ENCODE peak calls at places on chromosome 2, in nine cellular contexts. One of them, this sample, is unnamed.

GRCh38 chr2:203535078-203535783 is at the start of gene RAPH1:
- DNase-seq in iPS-NIHi11: peak; percentile 96
- DNase-seq in NCI-H2029: peak; percentile 69
- DNase-seq in naive thymus-derived CD8-positive, alpha-beta T cell: peak; percentile 46
- DNase-seq in H7: peak; percentile 94
- DNase-seq in colonic mucosa: peak; percentile 87
- DNase-seq in NCI-H510A treated with DMSO at 0.1 percent for 48 hours: peak; percentile 86
- DNase-seq in A172: peak; percentile 74
- DNase-seq in activated CD4-positive, alpha-beta T cell treated with anti-CD3 and anti-CD28 coated beads for 48 hours: peak; percentile 79
- DNase-seq in this sample: peak; percentile 79

GRCh38 chr2:239197146-239197545 is 203.7 kb downstream of the HDAC4 start:
- DNase-seq in naive thymus-derived CD8-positive, alpha-beta T cell: no peak
- DNase-seq in H7: no peak
- DNase-seq in NCI-H510A treated with DMSO at 0.1 percent for 48 hours: no peak
- DNase-seq in iPS-NIHi11: no peak
- DNase-seq in NCI-H2029: no peak
- DNase-seq in A172: no peak
- DNase-seq in activated CD4-positive, alpha-beta T cell treated with anti-CD3 and anti-CD28 coated beads for 48 hours: no peak
- DNase-seq in colonic mucosa: no peak
- DNase-seq in this sample: no peak

GRCh38 chr2:233256048-233256447 is 4.6 kb downstream of the ATG16L1 start:
- DNase-seq in A172: no peak
- DNase-seq in NCI-H510A treated with DMSO at 0.1 percent for 48 hours: no peak
- DNase-seq in iPS-NIHi11: no peak
- DNase-seq in H7: no peak
- DNase-seq in colonic mucosa: no peak
- DNase-seq in NCI-H2029: no peak
- DNase-seq in naive thymus-derived CD8-positive, alpha-beta T cell: no peak
- DNase-seq in activated CD4-positive, alpha-beta T cell treated with anti-CD3 and anti-CD28 coated beads for 48 hours: no peak
- DNase-seq in this sample: no peak

GRCh38 chr2:105409717-105410116 is 10.9 kb upstream of the FHL2 start:
- DNase-seq in NCI-H510A treated with DMSO at 0.1 percent for 48 hours: no peak
- DNase-seq in naive thymus-derived CD8-positive, alpha-beta T cell: no peak
- DNase-seq in H7: no peak
- DNase-seq in iPS-NIHi11: no peak
- DNase-seq in activated CD4-positive, alpha-beta T cell treated with anti-CD3 and anti-CD28 coated beads for 48 hours: no peak
- DNase-seq in colonic mucosa: no peak
- DNase-seq in NCI-H2029: no peak
- DNase-seq in A172: peak; percentile 91
- DNase-seq in this sample: peak; percentile 96

GRCh38 chr2:203450571-203450970 is 84.5 kb downstream of the RAPH1 start:
- DNase-seq in iPS-NIHi11: no peak
- DNase-seq in H7: no peak
- DNase-seq in A172: no peak
- DNase-seq in NCI-H2029: no peak
- DNase-seq in NCI-H510A treated with DMSO at 0.1 percent for 48 hours: no peak
- DNase-seq in activated CD4-positive, alpha-beta T cell treated with anti-CD3 and anti-CD28 coated beads for 48 hours: no peak
- DNase-seq in naive thymus-derived CD8-positive, alpha-beta T cell: no peak
- DNase-seq in colonic mucosa: peak; percentile 55
- DNase-seq in this sample: no peak

GRCh38 chr2:136375017-136375901 is 257.3 kb upstream of the CXCR4 start:
- DNase-seq in A172: no peak
- DNase-seq in colonic mucosa: no peak
- DNase-seq in NCI-H510A treated with DMSO at 0.1 percent for 48 hours: no peak
- DNase-seq in naive thymus-derived CD8-positive, alpha-beta T cell: no peak
- DNase-seq in activated CD4-positive, alpha-beta T cell treated with anti-CD3 and anti-CD28 coated beads for 48 hours: no peak
- DNase-seq in iPS-NIHi11: no peak
- DNase-seq in NCI-H2029: no peak
- DNase-seq in H7: no peak
- DNase-seq in this sample: no peak

GRCh38 chr2:112836695-112837117 is at the start of gene IL1B:
- DNase-seq in activated CD4-positive, alpha-beta T cell treated with anti-CD3 and anti-CD28 coated beads for 48 hours: no peak
- DNase-seq in iPS-NIHi11: no peak
- DNase-seq in A172: peak; percentile 60
- DNase-seq in colonic mucosa: no peak
- DNase-seq in NCI-H2029: no peak
- DNase-seq in H7: no peak
- DNase-seq in NCI-H510A treated with DMSO at 0.1 percent for 48 hours: no peak
- DNase-seq in naive thymus-derived CD8-positive, alpha-beta T cell: no peak
- DNase-seq in this sample: peak; percentile 36

GRCh38 chr2:20419752-20420151 is 27.1 kb upstream of the RHOB start:
- DNase-seq in naive thymus-derived CD8-positive, alpha-beta T cell: no peak
- DNase-seq in H7: no peak
- DNase-seq in iPS-NIHi11: no peak
- DNase-seq in activated CD4-positive, alpha-beta T cell treated with anti-CD3 and anti-CD28 coated beads for 48 hours: no peak
- DNase-seq in NCI-H2029: no peak
- DNase-seq in NCI-H510A treated with DMSO at 0.1 percent for 48 hours: no peak
- DNase-seq in A172: no peak
- DNase-seq in colonic mucosa: no peak
- DNase-seq in this sample: no peak

GRCh38 chr2:169822036-169822435 is 2.7 kb downstream of the METTL5 start:
- DNase-seq in A172: no peak
- DNase-seq in activated CD4-positive, alpha-beta T cell treated with anti-CD3 and anti-CD28 coated beads for 48 hours: no peak
- DNase-seq in colonic mucosa: no peak
- DNase-seq in iPS-NIHi11: no peak
- DNase-seq in NCI-H2029: no peak
- DNase-seq in H7: no peak
- DNase-seq in NCI-H510A treated with DMSO at 0.1 percent for 48 hours: no peak
- DNase-seq in naive thymus-derived CD8-positive, alpha-beta T cell: no peak
- DNase-seq in this sample: no peak

GRCh38 chr2:177106212-177106611 is 106.4 kb upstream of the HNRNPA3 start:
- DNase-seq in H7: peak; percentile 42
- DNase-seq in NCI-H510A treated with DMSO at 0.1 percent for 48 hours: no peak
- DNase-seq in A172: no peak
- DNase-seq in activated CD4-positive, alpha-beta T cell treated with anti-CD3 and anti-CD28 coated beads for 48 hours: no peak
- DNase-seq in naive thymus-derived CD8-positive, alpha-beta T cell: no peak
- DNase-seq in colonic mucosa: no peak
- DNase-seq in iPS-NIHi11: peak; percentile 43
- DNase-seq in NCI-H2029: no peak
- DNase-seq in this sample: no peak

GRCh38 chr2:171735991-171736710 is 48.9 kb downstream of the DYNC1I2 start:
- DNase-seq in naive thymus-derived CD8-positive, alpha-beta T cell: no peak
- DNase-seq in NCI-H510A treated with DMSO at 0.1 percent for 48 hours: no peak
- DNase-seq in activated CD4-positive, alpha-beta T cell treated with anti-CD3 and anti-CD28 coated beads for 48 hours: no peak
- DNase-seq in colonic mucosa: no peak
- DNase-seq in iPS-NIHi11: no peak
- DNase-seq in A172: no peak
- DNase-seq in H7: no peak
- DNase-seq in NCI-H2029: no peak
- DNase-seq in this sample: peak; percentile 28

GRCh38 chr2:67871696-67872320 is 191.0 kb downstream of the C1D start:
- DNase-seq in A172: peak; percentile 98
- DNase-seq in activated CD4-positive, alpha-beta T cell treated with anti-CD3 and anti-CD28 coated beads for 48 hours: no peak
- DNase-seq in NCI-H510A treated with DMSO at 0.1 percent for 48 hours: no peak
- DNase-seq in NCI-H2029: no peak
- DNase-seq in iPS-NIHi11: no peak
- DNase-seq in H7: no peak
- DNase-seq in naive thymus-derived CD8-positive, alpha-beta T cell: no peak
- DNase-seq in colonic mucosa: no peak
- DNase-seq in this sample: peak; percentile 78

GRCh38 chr2:75320893-75321292 is 121.6 kb upstream of the TACR1 start:
- DNase-seq in NCI-H2029: no peak
- DNase-seq in activated CD4-positive, alpha-beta T cell treated with anti-CD3 and anti-CD28 coated beads for 48 hours: no peak
- DNase-seq in H7: no peak
- DNase-seq in colonic mucosa: no peak
- DNase-seq in iPS-NIHi11: no peak
- DNase-seq in A172: peak; percentile 34
- DNase-seq in NCI-H510A treated with DMSO at 0.1 percent for 48 hours: no peak
- DNase-seq in naive thymus-derived CD8-positive, alpha-beta T cell: no peak
- DNase-seq in this sample: no peak

GRCh38 chr2:20623741-20624155 is 27.1 kb downstream of the HS1BP3 start:
- DNase-seq in H7: no peak
- DNase-seq in A172: no peak
- DNase-seq in NCI-H510A treated with DMSO at 0.1 percent for 48 hours: no peak
- DNase-seq in naive thymus-derived CD8-positive, alpha-beta T cell: no peak
- DNase-seq in colonic mucosa: no peak
- DNase-seq in NCI-H2029: no peak
- DNase-seq in activated CD4-positive, alpha-beta T cell treated with anti-CD3 and anti-CD28 coated beads for 48 hours: no peak
- DNase-seq in iPS-NIHi11: no peak
- DNase-seq in this sample: no peak

GRCh38 chr2:14420851-14421250 is 211.7 kb upstream of the LRATD1 start:
- DNase-seq in NCI-H2029: no peak
- DNase-seq in colonic mucosa: no peak
- DNase-seq in H7: no peak
- DNase-seq in iPS-NIHi11: no peak
- DNase-seq in A172: peak; percentile 41
- DNase-seq in activated CD4-positive, alpha-beta T cell treated with anti-CD3 and anti-CD28 coated beads for 48 hours: no peak
- DNase-seq in naive thymus-derived CD8-positive, alpha-beta T cell: no peak
- DNase-seq in NCI-H510A treated with DMSO at 0.1 percent for 48 hours: no peak
- DNase-seq in this sample: peak; percentile 68

GRCh38 chr2:233479616-233480489 is 86.7 kb downstream of the USP40 start:
- DNase-seq in iPS-NIHi11: peak; percentile 2
- DNase-seq in colonic mucosa: no peak
- DNase-seq in naive thymus-derived CD8-positive, alpha-beta T cell: no peak
- DNase-seq in NCI-H510A treated with DMSO at 0.1 percent for 48 hours: no peak
- DNase-seq in activated CD4-positive, alpha-beta T cell treated with anti-CD3 and anti-CD28 coated beads for 48 hours: no peak
- DNase-seq in A172: no peak
- DNase-seq in H7: peak; percentile 61
- DNase-seq in NCI-H2029: no peak
- DNase-seq in this sample: no peak

GRCh38 chr2:19574788-19575260 is 216.4 kb upstream of the OSR1 start:
- DNase-seq in naive thymus-derived CD8-positive, alpha-beta T cell: no peak
- DNase-seq in NCI-H510A treated with DMSO at 0.1 percent for 48 hours: peak; percentile 54
- DNase-seq in iPS-NIHi11: no peak
- DNase-seq in colonic mucosa: peak; percentile 50
- DNase-seq in NCI-H2029: peak; percentile 23
- DNase-seq in A172: peak; percentile 90
- DNase-seq in H7: peak; percentile 5
- DNase-seq in activated CD4-positive, alpha-beta T cell treated with anti-CD3 and anti-CD28 coated beads for 48 hours: no peak
- DNase-seq in this sample: peak; percentile 67

GRCh38 chr2:88636026-88636425 is 8.8 kb upstream of the EIF2AK3 start:
- DNase-seq in iPS-NIHi11: no peak
- DNase-seq in NCI-H510A treated with DMSO at 0.1 percent for 48 hours: no peak
- DNase-seq in H7: no peak
- DNase-seq in NCI-H2029: no peak
- DNase-seq in colonic mucosa: no peak
- DNase-seq in naive thymus-derived CD8-positive, alpha-beta T cell: no peak
- DNase-seq in activated CD4-positive, alpha-beta T cell treated with anti-CD3 and anti-CD28 coated beads for 48 hours: no peak
- DNase-seq in A172: no peak
- DNase-seq in this sample: no peak

GRCh38 chr2:166230024-166230723 is 102.4 kb upstream of the SCN1A start:
- DNase-seq in A172: no peak
- DNase-seq in colonic mucosa: no peak
- DNase-seq in naive thymus-derived CD8-positive, alpha-beta T cell: no peak
- DNase-seq in H7: no peak
- DNase-seq in iPS-NIHi11: no peak
- DNase-seq in NCI-H2029: no peak
- DNase-seq in NCI-H510A treated with DMSO at 0.1 percent for 48 hours: no peak
- DNase-seq in activated CD4-positive, alpha-beta T cell treated with anti-CD3 and anti-CD28 coated beads for 48 hours: no peak
- DNase-seq in this sample: peak; percentile 18

GRCh38 chr2:236354056-236354940 is 90.1 kb upstream of the ASB18 start:
- DNase-seq in A172: no peak
- DNase-seq in colonic mucosa: no peak
- DNase-seq in NCI-H510A treated with DMSO at 0.1 percent for 48 hours: no peak
- DNase-seq in iPS-NIHi11: no peak
- DNase-seq in naive thymus-derived CD8-positive, alpha-beta T cell: no peak
- DNase-seq in activated CD4-positive, alpha-beta T cell treated with anti-CD3 and anti-CD28 coated beads for 48 hours: no peak
- DNase-seq in H7: no peak
- DNase-seq in NCI-H2029: no peak
- DNase-seq in this sample: no peak

GRCh38 chr2:50785781-50786180 is 246.2 kb downstream of the NRXN1 start:
- DNase-seq in iPS-NIHi11: no peak
- DNase-seq in A172: no peak
- DNase-seq in NCI-H510A treated with DMSO at 0.1 percent for 48 hours: no peak
- DNase-seq in naive thymus-derived CD8-positive, alpha-beta T cell: no peak
- DNase-seq in activated CD4-positive, alpha-beta T cell treated with anti-CD3 and anti-CD28 coated beads for 48 hours: no peak
- DNase-seq in H7: no peak
- DNase-seq in colonic mucosa: no peak
- DNase-seq in NCI-H2029: no peak
- DNase-seq in this sample: no peak

GRCh38 chr2:128318776-128319456 is at the start of gene HS6ST1:
- DNase-seq in activated CD4-positive, alpha-beta T cell treated with anti-CD3 and anti-CD28 coated beads for 48 hours: peak; percentile 90
- DNase-seq in colonic mucosa: peak; percentile 88
- DNase-seq in naive thymus-derived CD8-positive, alpha-beta T cell: peak; percentile 87
- DNase-seq in NCI-H2029: peak; percentile 68
- DNase-seq in H7: peak; percentile 98
- DNase-seq in A172: peak; percentile 36
- DNase-seq in NCI-H510A treated with DMSO at 0.1 percent for 48 hours: peak; percentile 57
- DNase-seq in iPS-NIHi11: peak; percentile 93
- DNase-seq in this sample: peak; percentile 68

GRCh38 chr2:171330155-171330956 is 103.4 kb downstream of the METTL8 start:
- DNase-seq in NCI-H510A treated with DMSO at 0.1 percent for 48 hours: no peak
- DNase-seq in A172: no peak
- DNase-seq in H7: no peak
- DNase-seq in activated CD4-positive, alpha-beta T cell treated with anti-CD3 and anti-CD28 coated beads for 48 hours: no peak
- DNase-seq in iPS-NIHi11: no peak
- DNase-seq in colonic mucosa: no peak
- DNase-seq in naive thymus-derived CD8-positive, alpha-beta T cell: no peak
- DNase-seq in NCI-H2029: no peak
- DNase-seq in this sample: no peak

GRCh38 chr2:136233315-136233714 is 115.4 kb upstream of the CXCR4 start:
- DNase-seq in activated CD4-positive, alpha-beta T cell treated with anti-CD3 and anti-CD28 coated beads for 48 hours: no peak
- DNase-seq in NCI-H510A treated with DMSO at 0.1 percent for 48 hours: no peak
- DNase-seq in colonic mucosa: no peak
- DNase-seq in NCI-H2029: no peak
- DNase-seq in iPS-NIHi11: no peak
- DNase-seq in naive thymus-derived CD8-positive, alpha-beta T cell: no peak
- DNase-seq in H7: no peak
- DNase-seq in A172: no peak
- DNase-seq in this sample: no peak

GRCh38 chr2:102615620-102616436 is 3.5 kb upstream of the SLC9A2 start:
- DNase-seq in colonic mucosa: no peak
- DNase-seq in naive thymus-derived CD8-positive, alpha-beta T cell: peak; percentile 2
- DNase-seq in activated CD4-positive, alpha-beta T cell treated with anti-CD3 and anti-CD28 coated beads for 48 hours: peak; percentile 69
- DNase-seq in NCI-H510A treated with DMSO at 0.1 percent for 48 hours: peak; percentile 71
- DNase-seq in A172: peak; percentile 50
- DNase-seq in NCI-H2029: peak; percentile 49
- DNase-seq in iPS-NIHi11: peak; percentile 80
- DNase-seq in H7: peak; percentile 62
- DNase-seq in this sample: peak; percentile 25

GRCh38 chr2:226508683-226509082 is 290.9 kb downstream of the IRS1 start:
- DNase-seq in NCI-H510A treated with DMSO at 0.1 percent for 48 hours: no peak
- DNase-seq in activated CD4-positive, alpha-beta T cell treated with anti-CD3 and anti-CD28 coated beads for 48 hours: no peak
- DNase-seq in iPS-NIHi11: no peak
- DNase-seq in H7: no peak
- DNase-seq in naive thymus-derived CD8-positive, alpha-beta T cell: no peak
- DNase-seq in colonic mucosa: no peak
- DNase-seq in NCI-H2029: no peak
- DNase-seq in A172: no peak
- DNase-seq in this sample: peak; percentile 58

GRCh38 chr2:109453596-109453995 is 160.2 kb downstream of the SEPTIN10 start:
- DNase-seq in colonic mucosa: no peak
- DNase-seq in A172: no peak
- DNase-seq in NCI-H2029: no peak
- DNase-seq in iPS-NIHi11: no peak
- DNase-seq in H7: no peak
- DNase-seq in naive thymus-derived CD8-positive, alpha-beta T cell: no peak
- DNase-seq in NCI-H510A treated with DMSO at 0.1 percent for 48 hours: no peak
- DNase-seq in activated CD4-positive, alpha-beta T cell treated with anti-CD3 and anti-CD28 coated beads for 48 hours: no peak
- DNase-seq in this sample: no peak

GRCh38 chr2:132943829-132944228 is 273.8 kb upstream of the LYPD1 start:
- DNase-seq in naive thymus-derived CD8-positive, alpha-beta T cell: no peak
- DNase-seq in activated CD4-positive, alpha-beta T cell treated with anti-CD3 and anti-CD28 coated beads for 48 hours: no peak
- DNase-seq in iPS-NIHi11: no peak
- DNase-seq in A172: no peak
- DNase-seq in colonic mucosa: no peak
- DNase-seq in NCI-H510A treated with DMSO at 0.1 percent for 48 hours: peak; percentile 48
- DNase-seq in H7: no peak
- DNase-seq in NCI-H2029: peak; percentile 24
- DNase-seq in this sample: peak; percentile 13

GRCh38 chr2:196502413-196502812 is 137.1 kb upstream of the CCDC150 start:
- DNase-seq in activated CD4-positive, alpha-beta T cell treated with anti-CD3 and anti-CD28 coated beads for 48 hours: no peak
- DNase-seq in naive thymus-derived CD8-positive, alpha-beta T cell: no peak
- DNase-seq in iPS-NIHi11: no peak
- DNase-seq in H7: no peak
- DNase-seq in A172: no peak
- DNase-seq in colonic mucosa: no peak
- DNase-seq in NCI-H2029: no peak
- DNase-seq in NCI-H510A treated with DMSO at 0.1 percent for 48 hours: no peak
- DNase-seq in this sample: no peak

GRCh38 chr2:49351531-49351930 is 197.2 kb upstream of the FSHR start:
- DNase-seq in NCI-H2029: no peak
- DNase-seq in A172: no peak
- DNase-seq in H7: peak; percentile 8
- DNase-seq in iPS-NIHi11: no peak
- DNase-seq in colonic mucosa: no peak
- DNase-seq in naive thymus-derived CD8-positive, alpha-beta T cell: no peak
- DNase-seq in NCI-H510A treated with DMSO at 0.1 percent for 48 hours: no peak
- DNase-seq in activated CD4-positive, alpha-beta T cell treated with anti-CD3 and anti-CD28 coated beads for 48 hours: no peak
- DNase-seq in this sample: no peak

GRCh38 chr2:148813603-148814065 is 61.4 kb upstream of the KIF5C start:
- DNase-seq in activated CD4-positive, alpha-beta T cell treated with anti-CD3 and anti-CD28 coated beads for 48 hours: peak; percentile 83
- DNase-seq in H7: peak; percentile 83
- DNase-seq in NCI-H510A treated with DMSO at 0.1 percent for 48 hours: no peak
- DNase-seq in iPS-NIHi11: peak; percentile 87
- DNase-seq in A172: no peak
- DNase-seq in NCI-H2029: no peak
- DNase-seq in colonic mucosa: peak; percentile 22
- DNase-seq in naive thymus-derived CD8-positive, alpha-beta T cell: no peak
- DNase-seq in this sample: no peak